ENCODE peak calls at places on chromosomes 1 and 21, in six cellular contexts. One of them, this sample, is unnamed.

GRCh38 chr1:52634111-52634510 is 1.1 kb downstream of the SHISAL2A start:
- DNase-seq in PC-9: no peak
- DNase-seq in A549: no peak
- DNase-seq in right atrium auricular region: no peak
- DNase-seq in endothelial cell: no peak
- DNase-seq in dorsolateral prefrontal cortex: no peak
- DNase-seq in this sample: no peak

GRCh38 chr1:243490748-243491686 is 235.2 kb downstream of the SDCCAG8 start:
- DNase-seq in PC-9: no peak
- DNase-seq in A549: no peak
- DNase-seq in right atrium auricular region: no peak
- DNase-seq in endothelial cell: no peak
- DNase-seq in dorsolateral prefrontal cortex: no peak
- DNase-seq in this sample: no peak

GRCh38 chr1:1273152-1273534 is 511 bp downstream of the UBE2J2 start:
- DNase-seq in PC-9: no peak
- DNase-seq in A549: no peak
- DNase-seq in right atrium auricular region: no peak
- DNase-seq in endothelial cell: no peak
- DNase-seq in dorsolateral prefrontal cortex: no peak
- DNase-seq in this sample: no peak

GRCh38 chr1:202018476-202019234 is 8.3 kb downstream of the ELF3 start:
- DNase-seq in PC-9: peak
- DNase-seq in A549: peak
- DNase-seq in right atrium auricular region: no peak
- DNase-seq in endothelial cell: no peak
- DNase-seq in dorsolateral prefrontal cortex: no peak
- DNase-seq in this sample: no peak

GRCh38 chr1:181910905-181911304 is 150.6 kb downstream of the ZNF648 start:
- DNase-seq in PC-9: no peak
- DNase-seq in A549: no peak
- DNase-seq in right atrium auricular region: no peak
- DNase-seq in endothelial cell: no peak
- DNase-seq in dorsolateral prefrontal cortex: no peak
- DNase-seq in this sample: no peak

GRCh38 chr21:15616864-15617574 is 112.8 kb upstream of the USP25 start:
- DNase-seq in PC-9: no peak
- DNase-seq in A549: no peak
- DNase-seq in right atrium auricular region: no peak
- DNase-seq in endothelial cell: no peak
- DNase-seq in dorsolateral prefrontal cortex: no peak
- DNase-seq in this sample: no peak

GRCh38 chr1:19028110-19028509 is 71.6 kb upstream of the IFFO2 start:
- DNase-seq in PC-9: no peak
- DNase-seq in A549: no peak
- DNase-seq in right atrium auricular region: no peak
- DNase-seq in endothelial cell: no peak
- DNase-seq in dorsolateral prefrontal cortex: no peak
- DNase-seq in this sample: no peak

GRCh38 chr1:1058921-1059493 is 15.1 kb downstream of the RNF223 start:
- DNase-seq in PC-9: no peak
- DNase-seq in A549: no peak
- DNase-seq in right atrium auricular region: no peak
- DNase-seq in endothelial cell: peak
- DNase-seq in dorsolateral prefrontal cortex: no peak
- DNase-seq in this sample: no peak

GRCh38 chr1:151514366-151514765 is 3.2 kb downstream of the CGN start:
- DNase-seq in PC-9: peak
- DNase-seq in A549: no peak
- DNase-seq in right atrium auricular region: no peak
- DNase-seq in endothelial cell: no peak
- DNase-seq in dorsolateral prefrontal cortex: no peak
- DNase-seq in this sample: no peak

GRCh38 chr1:19946331-19946751 is 22.9 kb upstream of the PLA2G2E start:
- DNase-seq in PC-9: no peak
- DNase-seq in A549: no peak
- DNase-seq in right atrium auricular region: no peak
- DNase-seq in endothelial cell: no peak
- DNase-seq in dorsolateral prefrontal cortex: no peak
- DNase-seq in this sample: no peak

GRCh38 chr1:16187748-16188401 is 24.6 kb downstream of the ARHGEF19 start:
- DNase-seq in PC-9: peak
- DNase-seq in A549: no peak
- DNase-seq in right atrium auricular region: peak
- DNase-seq in endothelial cell: peak
- DNase-seq in dorsolateral prefrontal cortex: peak
- DNase-seq in this sample: peak

DNA sequence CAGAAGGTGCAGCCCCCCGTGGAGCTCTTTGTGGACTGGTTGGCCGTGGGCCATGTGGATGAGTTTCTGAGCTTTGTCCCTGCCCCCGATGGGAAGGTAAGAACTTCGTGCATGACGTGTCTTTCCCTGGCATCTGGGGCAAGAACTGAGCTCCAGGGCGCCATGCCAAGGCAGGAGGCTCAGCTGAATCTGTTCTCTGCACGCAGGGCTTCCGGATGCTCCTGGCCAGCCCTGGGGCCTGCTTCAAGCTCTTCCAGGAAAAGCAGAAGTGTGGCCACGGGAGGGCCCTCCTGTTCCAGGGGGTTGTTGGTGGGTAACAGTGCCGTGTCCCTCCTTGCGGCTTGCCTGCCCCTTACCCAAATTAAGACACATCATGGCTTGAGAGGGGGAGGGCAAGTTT is 27.7 kb downstream of the PADI3 start:
- DNase-seq in PC-9: peak
- DNase-seq in A549: peak
- DNase-seq in right atrium auricular region: no peak
- DNase-seq in endothelial cell: no peak
- DNase-seq in dorsolateral prefrontal cortex: no peak
- DNase-seq in this sample: no peak
- TF ChIP-seq CTCF in PC-9: peak
- TF ChIP-seq CTCF in A549: peak
- TF ChIP-seq CTCF in right atrium auricular region: no peak
- TF ChIP-seq CTCF in endothelial cell: no peak
- TF ChIP-seq CTCF in dorsolateral prefrontal cortex: no peak
- TF ChIP-seq CTCF in this sample: no peak

DNA sequence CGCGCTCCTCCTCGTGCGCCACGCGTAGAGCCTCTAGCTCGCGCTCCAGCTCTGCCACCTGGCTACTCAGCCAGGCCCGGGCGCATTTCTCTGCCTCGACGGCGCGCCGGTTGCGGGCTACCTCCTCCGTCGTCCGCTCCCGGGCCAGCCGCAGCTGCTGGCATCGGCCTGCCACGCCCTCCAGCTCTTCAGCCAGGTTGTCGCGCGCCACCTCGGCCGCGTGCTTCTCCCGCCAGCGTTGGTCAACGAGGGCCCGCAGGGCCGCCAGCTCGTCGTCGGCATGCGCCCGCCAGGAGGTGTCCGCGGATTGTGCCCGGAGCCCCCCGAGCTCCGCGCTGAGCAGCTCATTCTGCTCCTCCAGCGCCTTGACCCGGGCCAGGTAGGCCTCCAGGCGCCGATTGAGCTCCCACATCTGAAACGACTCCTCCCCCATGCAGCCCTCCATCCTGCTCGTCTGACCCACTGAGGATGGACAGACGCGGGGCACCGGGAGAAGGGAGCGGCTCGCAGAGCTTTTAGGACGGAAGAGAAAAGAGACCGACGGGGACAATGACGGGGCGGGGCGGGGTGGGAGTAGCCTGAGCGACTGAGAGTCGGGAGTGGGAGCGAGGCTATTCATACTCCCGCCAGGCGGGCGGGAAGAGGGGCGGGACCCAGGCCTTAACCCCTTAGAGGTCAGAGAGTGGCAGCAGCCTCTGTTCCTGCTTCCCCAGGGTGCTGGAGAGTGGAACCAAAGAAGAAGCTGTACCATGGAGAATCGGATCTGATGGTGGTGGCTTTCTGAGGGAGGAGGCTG is at the start of gene NES:
- DNase-seq in PC-9: no peak
- DNase-seq in A549: no peak
- DNase-seq in right atrium auricular region: peak
- DNase-seq in endothelial cell: peak
- DNase-seq in dorsolateral prefrontal cortex: peak
- DNase-seq in this sample: no peak
- TF ChIP-seq CTCF in PC-9: no peak
- TF ChIP-seq CTCF in A549: no peak
- TF ChIP-seq CTCF in right atrium auricular region: peak
- TF ChIP-seq CTCF in endothelial cell: no peak
- TF ChIP-seq CTCF in dorsolateral prefrontal cortex: no peak
- TF ChIP-seq CTCF in this sample: no peak

DNA sequence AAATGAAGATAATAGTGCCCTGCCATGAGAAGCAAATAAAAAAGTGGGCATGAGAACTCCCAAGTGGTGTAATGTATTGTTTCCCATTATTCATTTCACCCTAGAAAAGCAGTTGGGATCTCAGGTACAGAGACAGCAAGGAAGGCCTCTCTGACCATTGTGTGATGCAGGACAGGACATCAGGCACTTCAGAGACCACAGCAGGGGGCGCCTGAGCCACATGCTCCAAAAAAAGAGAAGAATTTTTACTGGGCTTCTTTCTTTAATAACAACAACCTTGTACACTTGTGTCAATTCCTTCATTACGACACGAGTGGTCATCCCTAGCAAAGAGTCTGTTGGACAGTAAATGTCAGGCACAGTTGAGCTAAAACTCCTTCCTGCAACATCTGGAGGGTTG is 533.3 kb downstream of the OMA1 start:
- DNase-seq in PC-9: no peak
- DNase-seq in A549: no peak
- DNase-seq in right atrium auricular region: no peak
- DNase-seq in endothelial cell: peak
- DNase-seq in dorsolateral prefrontal cortex: no peak
- DNase-seq in this sample: no peak
- TF ChIP-seq CTCF in PC-9: no peak
- TF ChIP-seq CTCF in A549: no peak
- TF ChIP-seq CTCF in right atrium auricular region: no peak
- TF ChIP-seq CTCF in endothelial cell: peak
- TF ChIP-seq CTCF in dorsolateral prefrontal cortex: no peak
- TF ChIP-seq CTCF in this sample: no peak

DNA sequence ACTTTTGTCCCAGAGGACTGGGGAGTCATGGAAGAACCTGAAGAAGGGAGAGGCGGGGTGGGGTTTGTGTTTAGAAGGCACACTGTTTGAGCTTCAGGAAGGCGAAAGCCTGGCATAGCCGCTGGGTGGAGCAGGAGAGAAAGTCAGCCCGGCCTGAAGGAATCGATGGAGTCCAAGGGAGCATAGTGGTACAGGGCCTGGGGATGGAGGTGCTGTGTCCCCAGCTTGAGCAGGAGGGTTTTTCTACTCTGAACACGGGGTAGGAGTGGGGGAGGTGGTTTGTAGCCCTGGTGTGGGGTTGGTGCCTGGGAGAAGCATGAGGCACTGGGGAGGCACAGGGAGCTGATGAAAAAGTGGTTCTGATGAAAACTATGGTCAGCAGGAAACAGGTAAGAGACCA is 4.7 kb upstream of the CCDC24 start:
- DNase-seq in PC-9: no peak
- DNase-seq in A549: no peak
- DNase-seq in right atrium auricular region: no peak
- DNase-seq in endothelial cell: no peak
- DNase-seq in dorsolateral prefrontal cortex: no peak
- DNase-seq in this sample: no peak
- TF ChIP-seq CTCF in PC-9: no peak
- TF ChIP-seq CTCF in A549: no peak
- TF ChIP-seq CTCF in right atrium auricular region: no peak
- TF ChIP-seq CTCF in endothelial cell: no peak
- TF ChIP-seq CTCF in dorsolateral prefrontal cortex: no peak
- TF ChIP-seq CTCF in this sample: no peak

GRCh38 chr1:156193488-156194299 is at the start of gene SLC25A44:
- DNase-seq in PC-9: peak
- DNase-seq in A549: peak
- DNase-seq in right atrium auricular region: peak
- DNase-seq in endothelial cell: peak
- DNase-seq in dorsolateral prefrontal cortex: peak
- DNase-seq in this sample: peak
- TF ChIP-seq CTCF in PC-9: peak
- TF ChIP-seq CTCF in A549: no peak
- TF ChIP-seq CTCF in right atrium auricular region: peak
- TF ChIP-seq CTCF in endothelial cell: peak
- TF ChIP-seq CTCF in dorsolateral prefrontal cortex: peak
- TF ChIP-seq CTCF in this sample: peak